ENCODE peak calls at places on chromosome 14, in four cellular contexts. E, W, M and I are unnamed samples.
A peak's percentile ranks its signal among the peaks of the same experiment; 100 is the strongest.

GRCh38 chr14:89232366-89233070 is 184.5 kb downstream of the FOXN3 start:
- DNase-seq in M (no peak), E (no peak), W (peak; percentile 89), I (no peak)

GRCh38 chr14:63840981-63841380 is 11.8 kb upstream of the SYNE2 start:
- DNase-seq in M (no peak), E (no peak), W (peak; percentile 44), I (no peak)

GRCh38 chr14:70442750-70443149 is 9.2 kb upstream of the ADAM21 start:
- DNase-seq in M (no peak), E (peak; percentile 34), W (no peak), I (no peak)

GRCh38 chr14:71103662-71104484 is 196.6 kb downstream of the PCNX1 start:
- DNase-seq in W (peak; percentile 50), M (peak; percentile 34), E (peak; percentile 62), I (peak; percentile 13)

GRCh38 chr14:60266021-60266937 is 17.3 kb downstream of the PPM1A start:
- DNase-seq in E (no peak), W (peak; percentile 27), M (peak; percentile 10), I (no peak)

GRCh38 chr14:104143521-104144452 is 5.4 kb downstream of the KIF26A start:
- DNase-seq in W (no peak), M (no peak), E (no peak), I (no peak)

GRCh38 chr14:44820230-44820964 is 141.3 kb downstream of the KLHL28 start:
- DNase-seq in M (no peak), E (no peak), W (no peak), I (no peak)

GRCh38 chr14:23663711-23664110 is 27.5 kb downstream of the DHRS2 start:
- DNase-seq in E (no peak), W (no peak), M (no peak), I (no peak)

GRCh38 chr14:68941820-68942219 is 37.3 kb downstream of the ACTN1 start:
- DNase-seq in E (peak; percentile 95), W (peak; percentile 88), M (no peak), I (no peak)

GRCh38 chr14:100031506-100032281 is 33.5 kb upstream of the EVL start:
- DNase-seq in M (no peak), E (peak; percentile 91), W (no peak), I (no peak)

GRCh38 chr14:90827919-90828610 is 11.8 kb upstream of the TTC7B start:
- DNase-seq in E (peak; percentile 81), M (peak; percentile 97), W (peak; percentile 71), I (peak; percentile 15)

GRCh38 chr14:38310420-38310995 is 54.6 kb upstream of the CLEC14A start:
- DNase-seq in M (no peak), E (no peak), W (no peak), I (no peak)

GRCh38 chr14:71591929-71592328 is 340.3 kb upstream of the RGS6 start:
- DNase-seq in W (no peak), E (no peak), M (no peak), I (no peak)

GRCh38 chr14:103697601-103698379 is 17.5 kb downstream of the XRCC3 start:
- DNase-seq in W (no peak), M (no peak), E (no peak), I (no peak)

GRCh38 chr14:53954551-53955233 is 1.9 kb downstream of the BMP4 start:
- DNase-seq in E (peak; percentile 21), W (no peak), M (no peak), I (no peak)

GRCh38 chr14:65840118-65840751 is 427.7 kb downstream of the FUT8 start:
- DNase-seq in E (no peak), M (no peak), W (no peak), I (no peak)

GRCh38 chr14:53744846-53745245 is 211.8 kb downstream of the BMP4 start:
- DNase-seq in E (no peak), W (peak; percentile 23), M (no peak), I (no peak)

GRCh38 chr14:33184587-33184986 is 245.9 kb downstream of the NPAS3 start:
- DNase-seq in E (peak; percentile 3), W (no peak), M (no peak), I (no peak)

GRCh38 chr14:103519837-103520212 is 2.8 kb downstream of the CKB start:
- DNase-seq in W (no peak), M (no peak), E (no peak), I (no peak)

GRCh38 chr14:26132061-26132460 is 465.8 kb downstream of the NOVA1 start:
- DNase-seq in M (no peak), W (no peak), E (no peak), I (no peak)

GRCh38 chr14:22885975-22886374 is 3.0 kb downstream of the REM2 start:
- DNase-seq in E (no peak), W (no peak), M (no peak), I (no peak)

GRCh38 chr14:101827286-101827685 is 65.8 kb downstream of the PPP2R5C start:
- DNase-seq in M (no peak), W (no peak), E (no peak), I (no peak)

GRCh38 chr14:20631821-20632389 is 9.6 kb downstream of the OR6S1 start:
- DNase-seq in E (peak; percentile 83), W (peak; percentile 83), M (peak; percentile 29), I (no peak)

GRCh38 chr14:24312736-24313507 is 1.6 kb downstream of the LTB4R start:
- DNase-seq in M (no peak), E (no peak), W (no peak), I (no peak)

GRCh38 chr14:38950676-38951075 is 152.4 kb downstream of the SEC23A start:
- DNase-seq in E (no peak), M (no peak), W (no peak), I (no peak)

GRCh38 chr14:24847568-24847967 is 202.4 kb downstream of the STXBP6 start:
- DNase-seq in W (no peak), E (no peak), M (no peak), I (no peak)

GRCh38 chr14:99603471-99603933 is 505 bp downstream of the CCDC85C start:
- DNase-seq in E (peak; percentile 69), W (no peak), M (no peak), I (no peak)

GRCh38 chr14:90140298-90140955 is 78.6 kb downstream of the KCNK13 start:
- DNase-seq in W (no peak), M (no peak), E (no peak), I (no peak)

GRCh38 chr14:70884595-70885342 is 22.5 kb upstream of the PCNX1 start:
- DNase-seq in E (no peak), M (peak; percentile 39), W (no peak), I (no peak)

GRCh38 chr14:100104523-100105300 is 39.5 kb downstream of the EVL start:
- DNase-seq in M (no peak), E (no peak), W (no peak), I (no peak)

GRCh38 chr14:99146991-99147740 is 124.8 kb downstream of the BCL11B start:
- DNase-seq in M (no peak), E (no peak), W (no peak), I (no peak)

GRCh38 chr14:24339284-24340151 is at the start of gene RIPK3:
- DNase-seq in W (no peak), M (no peak), E (no peak), I (peak; percentile 36)

GRCh38 chr14:65213316-65213715 is 111.0 kb upstream of the MAX start:
- DNase-seq in E (no peak), M (no peak), W (no peak), I (no peak)

GRCh38 chr14:57930241-57930975 is 64.5 kb upstream of the SLC35F4 start:
- DNase-seq in M (no peak), E (no peak), W (no peak), I (no peak)

GRCh38 chr14:104722938-104723650 is 935 bp upstream of the ADSS1 start:
- DNase-seq in W (no peak), M (no peak), E (peak; percentile 45), I (no peak)

GRCh38 chr14:104309657-104310369 is 171.4 kb downstream of the KIF26A start:
- DNase-seq in E (no peak), W (no peak), M (no peak), I (no peak)

GRCh38 chr14:45716506-45716905 is 463.5 kb upstream of the MIS18BP1 start:
- DNase-seq in W (peak; percentile 3), M (no peak), E (peak; percentile 41), I (no peak)

GRCh38 chr14:75273272-75274044 is 5.2 kb upstream of the FOS start:
- DNase-seq in M (no peak), E (no peak), W (no peak), I (no peak)
- TF ChIP-seq MAX in M (no peak), E (no peak), W (no peak), I (no peak)

GRCh38 chr14:59087711-59088110 is 100.8 kb upstream of the DAAM1 start:
- DNase-seq in W (no peak), E (no peak), M (no peak), I (no peak)
- TF ChIP-seq EP300 in W (no peak), E (no peak), M (no peak), I (no peak)

GRCh38 chr14:31205681-31206535 is 1.7 kb downstream of the HECTD1 start:
- DNase-seq in W (peak; percentile 99), E (peak; percentile 40), M (peak; percentile 10), I (no peak)

GRCh38 chr14:31208546-31209424 is 1.2 kb upstream of the HECTD1 start:
- DNase-seq in E (no peak), M (no peak), W (no peak), I (no peak)

GRCh38 chr14:31207746-31208545 is at the start of gene HECTD1:
- DNase-seq in M (peak; percentile 85), E (peak; percentile 92), W (peak; percentile 93), I (peak; percentile 67)

GRCh38 chr14:31206536-31207286 is 882 bp downstream of the HECTD1 start:
- DNase-seq in E (peak; percentile 27), W (peak; percentile 50), M (peak; percentile 12), I (no peak)

DNA sequence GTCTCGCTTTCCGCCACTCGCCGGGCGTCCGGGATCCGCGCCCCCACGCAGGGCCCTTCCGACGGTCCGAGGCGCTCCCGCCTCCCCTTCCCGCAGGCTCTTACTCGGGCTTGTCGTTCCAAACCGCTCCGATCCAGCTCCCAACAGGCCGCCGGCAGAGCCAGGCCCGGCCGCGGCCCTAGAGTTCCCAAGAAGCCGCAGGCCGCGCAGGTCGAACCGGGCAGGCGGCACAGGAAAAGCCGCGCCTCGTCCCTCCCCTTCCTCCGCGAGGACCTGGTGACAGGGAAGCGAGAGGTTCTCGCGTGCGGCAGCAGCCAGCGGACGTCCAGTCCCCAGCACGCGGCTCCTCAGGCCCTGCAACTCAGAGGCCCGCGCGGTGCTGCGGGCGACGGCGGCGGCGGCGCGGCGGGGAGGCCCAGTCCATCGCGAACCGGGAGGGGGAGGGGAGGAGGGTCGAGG is 277 bp downstream of the HECTD1 start:
- DNase-seq in E (no peak), M (no peak), W (no peak), I (no peak)
- TF ChIP-seq MAX in E (no peak), M (peak; percentile 12), W (no peak), I (no peak)

GRCh38 chr14:92475451-92476187 is 38.0 kb upstream of the RIN3 start:
- DNase-seq in M (no peak), W (peak; percentile 41), E (no peak), I (no peak)
- TF ChIP-seq EP300 in M (no peak), W (no peak), E (no peak), I (no peak)

DNA sequence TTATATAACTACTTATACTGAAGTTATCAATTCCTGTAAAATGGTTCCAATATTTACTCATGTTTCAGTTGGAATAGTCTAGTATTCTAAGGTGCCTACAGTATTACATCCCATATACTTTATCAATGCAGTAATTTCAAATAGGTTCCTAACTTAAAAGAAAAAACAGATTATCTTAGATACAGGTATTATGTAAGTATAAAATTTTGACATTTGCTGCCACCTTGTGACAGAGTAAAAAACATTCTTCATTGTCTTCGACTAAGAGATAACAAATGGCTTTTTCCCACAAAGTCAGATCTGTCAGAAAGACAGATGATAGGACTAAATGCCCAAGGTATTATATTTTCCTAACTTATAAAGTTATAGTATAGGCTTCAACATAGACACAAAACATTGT is 78.7 kb downstream of the TXNDC16 start:
- DNase-seq in W (peak; percentile 44), E (peak; percentile 56), M (no peak), I (no peak)
- TF ChIP-seq MAX in W (no peak), E (no peak), M (no peak), I (no peak)